ENCODE peak calls at places on chromosomes 16 and 17, in six cellular contexts. R is stomach, X is neural crest cell, I is bronchial epithelial cell, H is fibroblast of pulmonary artery, Q is PC-3. A is an unnamed sample.

GRCh38 chr17:81648013-81648706 is 8.2 kb downstream of the PDE6G start:
- DNase-seq in X (no peak), Q (no peak), I (no peak), H (no peak), R (no peak), A (no peak)

GRCh38 chr16:89971495-89972243 is 23.1 kb downstream of the DEF8 start:
- DNase-seq in I (no peak), R (no peak), X (no peak), Q (no peak), H (peak), A (peak)

GRCh38 chr16:30076276-30076791 is 540 bp downstream of the PPP4C start:
- DNase-seq in X (no peak), R (no peak), H (no peak), Q (no peak), I (no peak), A (peak)

GRCh38 chr17:51828901-51829300 is 329.6 kb downstream of the CA10 start:
- DNase-seq in I (no peak), X (no peak), H (no peak), Q (no peak), R (no peak), A (no peak)

GRCh38 chr17:37700881-37701280 is 44.0 kb downstream of the HNF1B start:
- DNase-seq in I (no peak), X (no peak), R (no peak), Q (no peak), H (no peak), A (no peak)

GRCh38 chr17:19933221-19933620 is 44.4 kb downstream of the AKAP10 start:
- DNase-seq in H (peak), I (no peak), Q (peak), X (no peak), R (no peak), A (no peak)

GRCh38 chr17:17235212-17236174 is 1.5 kb downstream of the FLCN start:
- DNase-seq in R (no peak), X (no peak), Q (peak), I (peak), H (peak), A (no peak)

GRCh38 chr16:87288753-87289362 is 28.3 kb downstream of the C16orf95 start:
- DNase-seq in Q (no peak), I (no peak), H (no peak), X (no peak), R (no peak), A (no peak)

GRCh38 chr16:84673203-84673535 is 24.9 kb downstream of the KLHL36 start:
- DNase-seq in H (no peak), X (no peak), R (no peak), Q (peak), I (peak), A (no peak)

GRCh38 chr16:87535457-87535854 is 42.6 kb upstream of the ZCCHC14 start:
- DNase-seq in Q (no peak), H (no peak), X (no peak), I (no peak), R (no peak), A (no peak)

GRCh38 chr16:58503166-58503862 is 3.4 kb downstream of the NDRG4 start:
- DNase-seq in Q (no peak), H (no peak), I (no peak), X (no peak), R (no peak), A (peak)

GRCh38 chr16:15785386-15786059 is 71.3 kb downstream of the MYH11 start:
- DNase-seq in H (no peak), R (no peak), I (peak), X (no peak), Q (peak), A (no peak)

GRCh38 chr17:74042744-74043486 is 160.6 kb upstream of the RPL38 start:
- DNase-seq in H (peak), X (no peak), Q (peak), I (peak), R (no peak), A (no peak)

GRCh38 chr16:15607700-15608396 is 35.1 kb downstream of the MARF1 start:
- DNase-seq in X (no peak), Q (no peak), I (peak), R (no peak), H (peak), A (no peak)

GRCh38 chr16:3223913-3224515 is 10.9 kb downstream of the ZNF200 start:
- DNase-seq in Q (no peak), X (no peak), R (no peak), I (no peak), H (peak), A (no peak)

GRCh38 chr17:19771971-19772630 is 24.0 kb upstream of the ALDH3A1 start:
- DNase-seq in X (no peak), H (no peak), R (no peak), Q (no peak), I (no peak), A (no peak)

GRCh38 chr17:17919169-17920107 is 52.8 kb downstream of the TOM1L2 start:
- DNase-seq in R (peak), Q (peak), X (peak), I (peak), H (peak), A (peak)

GRCh38 chr16:86986809-86987487 is 330.2 kb downstream of the C16orf95 start:
- DNase-seq in H (no peak), X (no peak), R (no peak), Q (no peak), I (no peak), A (no peak)

GRCh38 chr17:20225162-20226115 is 216.3 kb downstream of the SPECC1 start:
- DNase-seq in X (no peak), I (no peak), R (no peak), Q (peak), H (no peak), A (no peak)

GRCh38 chr17:59652119-59652518 is 32.4 kb downstream of the CLTC start:
- DNase-seq in I (no peak), R (no peak), H (peak), Q (peak), X (no peak), A (no peak)

GRCh38 chr16:23557779-23558330 is 328 bp downstream of the UBFD1 start:
- DNase-seq in H (peak), I (no peak), X (no peak), R (no peak), Q (no peak), A (no peak)

GRCh38 chr16:89588413-89589109 is 13.0 kb downstream of the CPNE7 start:
- DNase-seq in Q (no peak), R (no peak), H (no peak), I (no peak), X (no peak), A (no peak)

GRCh38 chr17:21247859-21248258 is 5.4 kb downstream of the NATD1 start:
- DNase-seq in I (no peak), H (no peak), X (no peak), R (no peak), Q (no peak), A (no peak)

GRCh38 chr17:78174332-78174869 is 6.0 kb downstream of the SYNGR2 start:
- DNase-seq in Q (peak), H (no peak), R (peak), X (no peak), I (no peak), A (peak)

GRCh38 chr17:27793168-27793905 is 7.0 kb downstream of the NOS2 start:
- DNase-seq in X (peak), H (no peak), I (no peak), R (no peak), Q (no peak), A (peak)

GRCh38 chr17:33142703-33143299 is 150.3 kb downstream of the ASIC2 start:
- DNase-seq in X (peak), Q (peak), H (peak), R (no peak), I (peak), A (no peak)

GRCh38 chr16:2698996-2699750 is 16.9 kb downstream of the KCTD5 start:
- DNase-seq in I (no peak), X (no peak), R (no peak), H (no peak), Q (no peak), A (no peak)

GRCh38 chr16:7596285-7596684 is 263.6 kb downstream of the RBFOX1 start:
- DNase-seq in H (no peak), R (no peak), Q (no peak), X (no peak), I (no peak), A (no peak)

GRCh38 chr17:49570540-49571242 is 5.0 kb upstream of the NXPH3 start:
- DNase-seq in I (no peak), X (no peak), R (no peak), Q (no peak), H (no peak), A (no peak)

GRCh38 chr16:48365601-48366164 is 19.5 kb downstream of the SIAH1 start:
- DNase-seq in I (peak), X (peak), H (peak), Q (peak), R (peak), A (peak)
- TF ChIP-seq CTCF in I (no peak), X (no peak), H (no peak), Q (no peak), R (no peak), A (peak)

GRCh38 chr16:10983175-10983558 is 38.8 kb downstream of the CLEC16A start:
- DNase-seq in H (no peak), I (no peak), R (peak), X (no peak), Q (no peak), A (no peak)
- TF ChIP-seq CTCF in H (no peak), I (peak), R (no peak), X (no peak), Q (peak), A (no peak)

GRCh38 chr17:45783593-45784292 is 377 bp upstream of the CRHR1 start:
- DNase-seq in X (peak), Q (no peak), R (no peak), I (no peak), H (no peak), A (no peak)
- TF ChIP-seq CTCF in X (no peak), Q (no peak), R (no peak), I (no peak), H (no peak), A (no peak)

DNA sequence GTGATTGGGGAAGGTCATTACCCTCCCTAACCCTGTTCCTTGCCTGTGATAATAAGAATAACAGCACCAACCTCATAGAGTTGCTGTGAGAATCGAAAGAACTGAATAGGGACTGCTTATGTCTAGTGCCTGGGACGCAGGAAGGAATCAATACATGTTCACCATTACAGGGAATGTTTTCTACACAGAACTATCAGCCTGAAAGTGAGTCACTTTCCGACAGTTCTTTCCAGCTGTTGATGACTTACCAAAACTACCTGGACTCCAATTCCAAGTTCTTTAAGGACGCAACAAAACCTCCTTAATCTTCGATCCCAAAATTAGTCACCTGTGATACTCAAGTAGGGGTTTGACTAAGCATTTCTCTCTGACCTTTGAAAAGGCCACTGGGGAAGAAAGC is 29.4 kb downstream of the ZNF423 start:
- DNase-seq in Q (no peak), H (no peak), I (no peak), X (no peak), R (no peak), A (no peak)
- TF ChIP-seq CTCF in Q (no peak), H (no peak), I (no peak), X (no peak), R (no peak), A (no peak)

GRCh38 chr16:181668-182021 is 1.4 kb downstream of the HBQ1 start:
- DNase-seq in R (no peak), H (no peak), X (no peak), I (no peak), Q (peak), A (no peak)
- TF ChIP-seq CTCF in R (no peak), H (no peak), X (peak), I (no peak), Q (no peak), A (peak)

DNA sequence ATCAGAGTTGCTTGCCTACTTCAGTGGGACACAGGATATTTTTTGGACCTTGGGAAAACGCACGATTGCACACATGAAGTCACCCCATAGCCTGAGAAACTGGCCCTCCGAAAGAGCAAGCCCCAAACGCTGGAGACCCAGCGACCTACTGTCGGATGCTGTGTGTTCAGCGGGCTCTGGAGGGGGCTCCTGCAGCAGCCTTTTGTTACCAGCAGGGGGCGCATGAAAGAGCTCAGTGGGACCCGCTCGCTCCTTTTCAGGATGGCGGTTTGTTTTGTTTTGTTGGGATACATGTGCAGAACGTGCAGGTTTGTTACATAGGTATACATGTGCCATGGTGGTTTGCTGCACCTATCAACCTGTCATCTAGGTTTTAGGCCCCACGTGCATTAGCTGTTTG is 28.4 kb downstream of the MYH3 start:
- DNase-seq in X (no peak), R (no peak), I (no peak), H (no peak), Q (no peak), A (no peak)
- TF ChIP-seq CTCF in X (peak), R (no peak), I (peak), H (peak), Q (peak), A (peak)

A was measured in lower lobe of right lung.